ENCODE peak calls at places on chromosomes 6 and 20, in seven cellular contexts. H is MM.1S, Q is kidney, P is H1, U is neuronal stem cell, O is astrocyte, G is HepG2. Z is an unnamed sample.

GRCh38 chr20:44017905-44018683 is 103.4 kb downstream of the TOX2 start:
- DNase-seq in Q (peak; percentile 82), G (no peak), U (no peak), P (no peak), H (no peak), O (peak; percentile 88), Z (no peak)

GRCh38 chr6:22057962-22058361 is 238.9 kb downstream of the PRL start:
- DNase-seq in P (no peak), O (peak; percentile 45), G (no peak), U (no peak), Q (no peak), H (no peak), Z (no peak)

GRCh38 chr6:159084493-159085091 is 39.8 kb upstream of the TAGAP start:
- DNase-seq in P (no peak), Q (no peak), H (no peak), G (no peak), U (no peak), O (peak; percentile 77), Z (no peak)

GRCh38 chr20:5999783-6000182 is 49.3 kb downstream of the MCM8 start:
- DNase-seq in H (no peak), G (no peak), O (no peak), Q (no peak), U (no peak), P (no peak), Z (no peak)

GRCh38 chr6:155128971-155129370 is 133.9 kb downstream of the TIAM2 start:
- DNase-seq in P (no peak), G (no peak), U (no peak), Q (no peak), H (no peak), O (no peak), Z (no peak)

GRCh38 chr6:11366183-11366933 is 133.9 kb upstream of the NEDD9 start:
- DNase-seq in U (no peak), P (no peak), H (peak; percentile 68), G (no peak), O (no peak), Q (no peak), Z (peak; percentile 32)

GRCh38 chr6:109816452-109817374 is 125.6 kb downstream of the FIG4 start:
- DNase-seq in H (no peak), Q (no peak), O (no peak), U (no peak), G (no peak), P (no peak), Z (no peak)

GRCh38 chr6:15283986-15284361 is 38.1 kb downstream of the JARID2 start:
- DNase-seq in Q (no peak), U (no peak), P (no peak), O (peak; percentile 62), H (no peak), G (no peak), Z (no peak)

GRCh38 chr20:63183422-63184146 is 32.3 kb downstream of the YTHDF1 start:
- DNase-seq in H (peak; percentile 28), O (no peak), U (peak; percentile 38), Q (peak; percentile 61), P (peak; percentile 92), G (peak; percentile 55), Z (peak; percentile 92)

GRCh38 chr6:123784330-123784729 is 19.3 kb upstream of the NKAIN2 start:
- DNase-seq in O (no peak), Q (no peak), H (no peak), P (no peak), U (no peak), G (no peak), Z (no peak)

GRCh38 chr6:47103931-47104330 is 61.8 kb upstream of the ADGRF1 start:
- DNase-seq in Q (no peak), H (no peak), G (no peak), P (no peak), U (no peak), O (no peak), Z (no peak)

GRCh38 chr6:100346828-100347227 is 117.9 kb downstream of the SIM1 start:
- DNase-seq in U (no peak), H (no peak), Q (no peak), P (no peak), G (no peak), O (peak; percentile 82), Z (no peak)

GRCh38 chr20:50385733-50386640 is 124.2 kb upstream of the PTPN1 start:
- DNase-seq in O (no peak), U (no peak), Q (peak; percentile 78), P (no peak), G (no peak), H (no peak), Z (no peak)

GRCh38 chr20:54063580-54063979 is 6.8 kb downstream of the BCAS1 start:
- DNase-seq in O (no peak), P (no peak), H (no peak), Q (no peak), G (no peak), U (no peak), Z (no peak)

GRCh38 chr20:54062812-54063280 is 7.5 kb downstream of the BCAS1 start:
- DNase-seq in U (peak; percentile 15), Q (no peak), P (no peak), G (peak; percentile 70), O (no peak), H (peak; percentile 67), Z (no peak)

GRCh38 chr20:54063998-54064676 is 6.3 kb downstream of the BCAS1 start:
- DNase-seq in G (no peak), U (no peak), H (no peak), O (no peak), P (no peak), Q (no peak), Z (no peak)

GRCh38 chr20:54065601-54066038 is 4.8 kb downstream of the BCAS1 start:
- DNase-seq in P (no peak), G (no peak), U (no peak), Q (no peak), O (no peak), H (no peak), Z (no peak)

GRCh38 chr20:54064939-54065338 is 5.5 kb downstream of the BCAS1 start:
- DNase-seq in G (no peak), O (no peak), H (no peak), U (no peak), P (no peak), Q (no peak), Z (no peak)
- H3K4me3 ChIP-seq in G (no peak overlapping the region), O (no peak overlapping the region), H (no peak overlapping the region), U (no peak overlapping the region), P (no peak overlapping the region), Q (no peak overlapping the region), Z (no peak overlapping the region)

DNA sequence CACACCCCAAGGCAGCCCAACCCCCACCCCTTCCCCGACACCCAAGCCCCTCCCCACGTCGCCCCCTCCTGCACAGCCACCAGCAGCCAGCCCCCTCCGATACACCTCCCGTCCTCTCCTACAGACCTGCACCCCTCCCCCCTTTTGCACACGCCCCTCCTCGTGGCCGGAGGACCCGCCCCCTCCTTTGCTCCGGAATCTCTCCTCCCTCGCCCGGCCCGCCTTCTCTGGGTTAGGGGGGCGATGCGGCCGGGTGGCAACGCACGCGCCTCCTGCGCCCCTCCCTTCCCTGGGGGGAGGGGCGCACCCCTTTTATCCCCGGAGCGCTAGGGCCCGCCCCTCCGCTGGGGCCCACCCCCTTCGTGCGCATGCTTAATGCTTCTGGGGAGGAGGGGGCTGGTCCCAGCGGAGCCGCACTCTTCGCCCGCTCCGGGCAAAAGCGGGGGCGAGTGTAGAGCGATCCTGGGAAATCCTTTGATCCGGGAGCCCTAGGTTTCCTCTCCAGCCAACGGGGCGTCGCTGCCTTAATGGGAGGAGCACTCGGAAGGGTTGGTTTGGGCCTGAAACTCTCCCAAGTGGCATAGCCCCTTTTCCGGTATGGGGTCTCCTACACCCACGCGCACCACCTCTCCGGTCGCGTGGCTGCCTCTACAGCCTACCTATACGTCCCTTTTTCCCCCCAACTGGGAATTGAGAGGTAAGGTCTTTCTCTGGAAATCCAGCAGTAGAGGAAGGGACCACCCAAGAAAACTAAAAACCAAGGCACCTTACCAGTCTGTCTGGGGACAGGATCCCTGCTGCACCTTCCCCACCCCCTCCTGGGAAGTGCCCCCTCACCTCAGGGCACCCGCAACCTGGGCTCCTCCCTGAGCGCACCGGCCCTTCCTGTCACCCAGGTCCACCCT is 1.9 kb downstream of the SOX12 start:
- DNase-seq in O (peak; percentile 84), Q (peak; percentile 97), H (no peak), G (peak; percentile 95), P (peak; percentile 97), U (peak; percentile 98), Z (peak; percentile 97)
- H3K9ac ChIP-seq in O (peak overlapping the region; percentile 86), Q (peak overlapping the region; percentile 77), H (no peak overlapping the region), G (peak overlapping the region; percentile 94), P (peak overlapping the region; percentile 67), U (peak overlapping the region; percentile 88), Z (peak overlapping the region; percentile 70)

GRCh38 chr6:34094474-34095135 is 51.3 kb downstream of the GRM4 start:
- DNase-seq in P (no peak), G (no peak), Q (no peak), H (no peak), O (no peak), U (no peak), Z (no peak)

GRCh38 chr6:34095741-34096140 is 50.1 kb downstream of the GRM4 start:
- DNase-seq in O (no peak), P (no peak), U (no peak), H (no peak), Q (no peak), G (no peak), Z (no peak)

GRCh38 chr6:34096193-34096592 is 49.7 kb downstream of the GRM4 start:
- DNase-seq in P (no peak), Q (no peak), G (no peak), H (no peak), O (no peak), U (no peak), Z (no peak)

GRCh38 chr6:34093854-34094430 is 51.9 kb downstream of the GRM4 start:
- DNase-seq in Q (no peak), O (no peak), U (no peak), P (no peak), G (no peak), H (no peak), Z (no peak)

DNA sequence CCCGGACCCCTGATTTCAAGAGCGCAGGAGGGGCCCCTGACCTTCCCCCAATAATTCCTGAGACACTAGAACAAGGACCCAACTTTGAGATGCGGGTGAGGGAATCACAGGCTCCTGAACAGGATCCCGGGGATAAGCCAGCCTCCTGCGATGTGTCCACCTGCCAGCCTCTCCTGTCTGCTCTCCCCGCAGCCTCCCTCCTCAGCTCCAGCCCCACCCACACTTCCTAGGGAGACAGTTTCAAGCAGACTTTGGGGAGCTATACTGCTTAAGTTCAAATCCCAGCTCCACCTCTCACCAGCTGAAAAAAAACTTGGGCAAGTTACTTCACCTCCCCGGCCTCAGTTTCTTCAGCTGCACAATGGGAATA is 50.8 kb downstream of the GRM4 start:
- DNase-seq in O (no peak), Q (no peak), U (no peak), P (no peak), H (no peak), G (no peak), Z (no peak)
- H3K4me1 ChIP-seq in O (no peaks in the 10 kb centered on the region), Q (no peaks in the 10 kb centered on the region), U (peaks cover 7% of the 10 kb centered on the region), P (peaks cover 8% of the 10 kb centered on the region), H (peaks cover 17% of the 10 kb centered on the region), G (no peaks in the 10 kb centered on the region), Z (no peaks in the 10 kb centered on the region)

DNA sequence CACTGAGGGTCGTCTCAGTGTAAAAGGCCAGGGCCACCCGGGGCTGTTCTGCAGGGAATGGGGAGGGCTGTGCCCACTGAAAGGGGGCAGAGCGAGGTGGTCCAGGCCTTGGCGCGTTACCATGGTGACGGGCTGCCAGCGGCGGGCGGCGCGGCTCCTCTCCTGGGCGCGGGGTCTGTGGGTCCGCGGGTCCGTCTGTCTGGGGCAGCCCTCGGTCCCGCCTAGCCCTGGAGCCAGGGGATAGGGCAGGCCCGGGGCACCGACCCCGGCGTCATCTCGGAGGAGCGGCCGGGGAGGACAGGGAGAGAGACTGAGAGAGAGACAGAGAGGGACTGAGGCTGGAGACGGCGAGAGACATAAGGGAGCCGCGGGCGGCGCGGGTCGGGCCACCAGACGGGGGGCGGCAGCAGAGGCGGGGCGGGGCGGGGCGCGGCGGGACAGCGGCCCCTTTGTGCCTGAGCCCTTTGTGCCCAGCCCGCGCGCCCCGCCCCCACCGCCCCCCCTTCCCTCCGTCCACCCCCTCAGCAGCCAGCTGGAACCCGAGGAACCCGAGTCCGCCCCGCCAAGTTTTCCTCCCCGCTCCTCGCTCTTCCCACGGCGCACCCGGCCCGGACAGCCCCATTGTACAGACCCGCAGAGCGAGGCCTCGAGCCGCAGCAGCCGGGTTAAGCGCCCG is at the start of gene KIAA1755:
- DNase-seq in G (peak; percentile 37), U (peak; percentile 32), H (no peak), O (no peak), Q (peak; percentile 69), P (peak; percentile 73), Z (peak; percentile 75)
- H3K4me3 ChIP-seq in G (peak within 1 kb of the TSS; percentile 9), U (peak within 1 kb of the TSS; percentile 72), H (no peak within 1 kb of the TSS), O (peak within 1 kb of the TSS; percentile 63), Q (peak within 1 kb of the TSS; percentile 34), P (peak within 1 kb of the TSS; percentile 42), Z (no peak within 1 kb of the TSS)